ENCODE peak calls at places on chromosome 15, in four cellular contexts. I, B, O and Q are unnamed samples.

GRCh38 chr15:43930079-43930478 is 103.3 kb downstream of the WDR76 start:
- DNase-seq in I (no peak), B (no peak), O (peak; percentile 51), Q (peak; percentile 31)

GRCh38 chr15:40982855-40983254 is 29.6 kb downstream of the CHAC1 start:
- DNase-seq in I (no peak), B (no peak), O (peak; percentile 90), Q (peak; percentile 82)

GRCh38 chr15:38251726-38252480 is 733 bp upstream of the SPRED1 start:
- DNase-seq in I (peak; percentile 83), B (peak; percentile 95), O (peak; percentile 100), Q (peak; percentile 100)

GRCh38 chr15:89575656-89576416 is 567 bp downstream of the TICRR start:
- DNase-seq in I (no peak), B (no peak), O (peak; percentile 13), Q (no peak)

GRCh38 chr15:69758810-69759410 is 306.3 kb downstream of the RPLP1 start:
- DNase-seq in I (no peak), B (no peak), O (peak; percentile 72), Q (peak; percentile 43)

GRCh38 chr15:76235186-76235826 is 76.0 kb downstream of the ETFA start:
- DNase-seq in I (no peak), B (no peak), O (peak; percentile 37), Q (peak; percentile 56)

GRCh38 chr15:75606711-75607684 is 18.5 kb downstream of the SNUPN start:
- DNase-seq in I (no peak), B (no peak), O (peak; percentile 75), Q (peak; percentile 45)

GRCh38 chr15:39919396-39919739 is 698 bp downstream of the GPR176 start:
- DNase-seq in I (no peak), B (no peak), O (no peak), Q (no peak)

GRCh38 chr15:98518823-98519561 is 129.3 kb upstream of the IGF1R start:
- DNase-seq in I (no peak), B (peak; percentile 78), O (peak; percentile 63), Q (peak; percentile 80)

GRCh38 chr15:101803676-101804075 is 367 bp downstream of the OR4F6 start:
- DNase-seq in I (no peak), B (no peak), O (peak; percentile 40), Q (peak; percentile 39)

GRCh38 chr15:94739639-94740038 is 508.3 kb downstream of the MCTP2 start:
- DNase-seq in I (no peak), B (no peak), O (no peak), Q (no peak)

GRCh38 chr15:92074646-92075045 is 221.1 kb downstream of the SLCO3A1 start:
- DNase-seq in I (no peak), B (no peak), O (peak; percentile 58), Q (peak; percentile 45)

GRCh38 chr15:77346637-77347036 is 73.3 kb downstream of the PEAK1 start:
- DNase-seq in I (no peak), B (no peak), O (no peak), Q (no peak)

GRCh38 chr15:101092186-101092866 is 159.5 kb downstream of the CHSY1 start:
- DNase-seq in I (no peak), B (no peak), O (peak; percentile 13), Q (peak; percentile 67)

GRCh38 chr15:101578443-101578894 is 73.7 kb downstream of the TM2D3 start:
- DNase-seq in I (no peak), B (no peak), O (no peak), Q (peak; percentile 10)

GRCh38 chr15:47333758-47334157 is 383.5 kb upstream of the SEMA6D start:
- DNase-seq in I (no peak), B (no peak), O (no peak), Q (no peak)
- TF ChIP-seq CTCF in I (no peak), B (no peak), O (no peak), Q (no peak)

GRCh38 chr15:73359653-73360052 is 9.1 kb downstream of the HCN4 start:
- DNase-seq in I (no peak), B (no peak), O (no peak), Q (no peak)
- H3K4me3 ChIP-seq in I (no peak overlapping the region), B (no peak overlapping the region), O (no peak overlapping the region), Q (no peak overlapping the region)

DNA sequence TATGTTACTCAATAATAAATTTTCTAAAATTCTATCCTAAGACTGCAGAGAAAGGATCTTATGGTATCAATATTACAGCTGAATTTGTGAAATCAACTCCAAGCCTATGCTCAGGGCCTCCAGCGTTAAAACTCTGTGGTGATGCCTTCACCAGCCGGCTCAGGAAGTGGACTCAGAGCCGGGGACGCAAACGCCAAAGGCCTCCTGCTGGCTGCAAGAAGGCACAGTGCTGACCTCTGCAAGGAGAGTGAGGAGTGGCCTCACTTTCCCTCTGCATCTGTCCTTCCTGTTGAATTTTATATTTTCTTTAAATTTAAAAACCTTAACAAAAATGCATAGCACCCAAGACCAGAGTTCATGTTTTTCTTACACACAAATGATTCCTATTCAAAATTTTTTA is 48.5 kb downstream of the HERC2 start:
- DNase-seq in I (no peak), B (no peak), O (no peak), Q (no peak)
- TF ChIP-seq CTCF in I (no peak), B (no peak), O (peak; percentile 51), Q (no peak)

DNA sequence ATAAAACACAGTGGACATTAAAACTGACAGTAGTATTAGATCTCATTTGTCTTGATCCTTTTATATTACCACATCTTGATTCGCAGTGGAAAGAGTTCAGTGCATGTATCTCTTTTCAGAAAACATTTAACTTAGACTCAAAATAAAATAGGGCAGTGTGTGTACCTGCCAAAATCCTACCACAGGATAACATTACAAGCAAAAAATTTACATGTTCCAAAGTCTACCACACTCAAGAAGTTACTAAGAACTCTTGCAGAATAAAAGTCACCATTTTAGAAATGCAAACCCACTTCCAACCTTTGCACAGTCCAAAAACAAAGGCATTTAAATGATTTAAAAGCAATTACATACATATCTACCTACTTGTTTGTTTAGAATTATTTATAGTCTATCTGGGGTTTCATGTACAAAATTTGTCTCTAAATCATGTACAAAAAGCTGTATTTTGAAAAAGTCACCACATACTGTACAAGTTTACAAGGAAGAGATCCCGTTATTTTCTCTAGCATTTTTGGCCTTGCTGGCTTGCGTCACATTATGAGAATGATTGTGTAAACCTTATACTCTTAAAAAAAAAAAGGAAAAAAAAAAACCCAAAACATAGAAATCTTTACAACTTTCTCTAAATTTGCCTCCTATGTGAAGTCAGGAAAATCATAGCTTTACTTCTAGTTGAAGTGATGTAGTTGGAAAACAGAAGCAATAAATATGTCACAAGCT is 153.8 kb downstream of the ADAM10 start:
- DNase-seq in I (no peak), B (no peak), O (no peak), Q (no peak)
- H3K4me3 ChIP-seq in I (no peak overlapping the region), B (no peak overlapping the region), O (no peak overlapping the region), Q (no peak overlapping the region)